ENCODE peak calls at places on chromosomes 7 and 10, in eight cellular contexts. W is nephron progenitor cell, K is GM23338, F is endothelial cell, A is prostate gland, Q is H9, C is kidney, N is HCT116. G is an unnamed sample.

GRCh38 chr10:117804470-117805011 is 242.2 kb downstream of the RAB11FIP2 start:
- DNase-seq in W (peak), K (no peak), F (no peak), A (peak), Q (no peak), C (peak), N (no peak), G (no peak)

GRCh38 chr7:9022456-9022855 is 589.0 kb downstream of the NXPH1 start:
- DNase-seq in W (no peak), K (no peak), F (no peak), A (no peak), Q (no peak), C (no peak), N (no peak), G (no peak)

GRCh38 chr7:5699951-5700384 is 81.5 kb downstream of the RNF216 start:
- DNase-seq in W (no peak), K (peak), F (no peak), A (no peak), Q (no peak), C (no peak), N (no peak), G (no peak)

GRCh38 chr7:95172420-95172819 is 151.9 kb downstream of the PON1 start:
- DNase-seq in W (no peak), K (no peak), F (no peak), A (no peak), Q (no peak), C (no peak), N (no peak), G (no peak)

GRCh38 chr7:149662591-149663095 is 110.7 kb downstream of the ZNF467 start:
- DNase-seq in W (peak), K (peak), F (peak), A (peak), Q (peak), C (no peak), N (peak), G (peak)

GRCh38 chr10:88117869-88118632 is 254.6 kb downstream of the PTEN start:
- DNase-seq in W (no peak), K (peak), F (no peak), A (no peak), Q (peak), C (no peak), N (peak), G (no peak)

GRCh38 chr7:11077816-11078215 is 104.1 kb downstream of the PHF14 start:
- DNase-seq in W (no peak), K (no peak), F (no peak), A (no peak), Q (no peak), C (no peak), N (no peak), G (no peak)

GRCh38 chr7:151876112-151876898 is 610 bp downstream of the PRKAG2 start:
- DNase-seq in W (peak), K (peak), F (peak), A (peak), Q (peak), C (peak), N (no peak), G (peak)

GRCh38 chr7:94697671-94697994 is 41.7 kb upstream of the SGCE start:
- DNase-seq in W (no peak), K (no peak), F (no peak), A (no peak), Q (no peak), C (no peak), N (no peak), G (no peak)

GRCh38 chr10:22597142-22597541 is 117.2 kb downstream of the PIP4K2A start:
- DNase-seq in W (no peak), K (no peak), F (no peak), A (no peak), Q (no peak), C (no peak), N (no peak), G (no peak)

GRCh38 chr7:152402384-152403250 is 33.2 kb downstream of the KMT2C start:
- DNase-seq in W (no peak), K (no peak), F (no peak), A (no peak), Q (no peak), C (no peak), N (no peak), G (no peak)

GRCh38 chr10:91587710-91588638 is 44.9 kb downstream of the PPP1R3C start:
- DNase-seq in W (no peak), K (no peak), F (no peak), A (no peak), Q (no peak), C (no peak), N (no peak), G (no peak)

GRCh38 chr10:67256984-67257383 is 331.1 kb downstream of the LRRTM3 start:
- DNase-seq in W (no peak), K (no peak), F (no peak), A (no peak), Q (no peak), C (no peak), N (no peak), G (no peak)

GRCh38 chr7:105014725-105015630 is 973 bp downstream of the KMT2E start:
- DNase-seq in W (peak), K (peak), F (peak), A (peak), Q (peak), C (no peak), N (no peak), G (peak)

GRCh38 chr10:128125416-128125943 is 743 bp downstream of the MKI67 start:
- DNase-seq in W (no peak), K (no peak), F (no peak), A (no peak), Q (no peak), C (no peak), N (no peak), G (no peak)

GRCh38 chr7:157337316-157338149 is 729 bp downstream of the DNAJB6 start:
- DNase-seq in W (peak), K (no peak), F (peak), A (peak), Q (no peak), C (peak), N (no peak), G (peak)

GRCh38 chr10:7767209-7767608 is 20.6 kb downstream of the KIN start:
- DNase-seq in W (no peak), K (no peak), F (no peak), A (no peak), Q (no peak), C (no peak), N (no peak), G (no peak)

GRCh38 chr10:71300555-71301370 is 18.3 kb upstream of the SLC29A3 start:
- DNase-seq in W (no peak), K (no peak), F (no peak), A (peak), Q (no peak), C (no peak), N (no peak), G (no peak)

GRCh38 chr10:75955953-75956352 is 524.5 kb downstream of the LRMDA start:
- DNase-seq in W (no peak), K (no peak), F (no peak), A (no peak), Q (no peak), C (no peak), N (no peak), G (no peak)

DNA sequence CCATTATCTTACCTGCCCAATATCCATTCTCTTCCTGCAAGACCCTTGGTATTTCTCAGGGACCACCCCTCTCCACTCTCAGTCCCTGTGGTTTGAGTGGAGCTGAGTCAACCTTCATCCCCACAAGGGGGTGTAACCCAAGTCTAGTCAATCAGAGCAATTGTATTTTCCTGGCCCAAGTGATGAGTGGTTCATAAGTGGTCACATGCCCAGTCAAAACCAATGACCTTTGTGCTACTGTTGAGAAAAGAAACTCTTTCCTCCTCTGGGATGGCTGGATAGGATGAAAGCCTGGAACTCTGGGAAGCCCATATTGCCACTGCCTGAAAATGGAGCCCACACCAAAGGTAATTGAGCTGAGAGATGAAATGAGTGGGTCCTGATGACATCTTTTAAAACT is 93.6 kb downstream of the SNX10 start:
- DNase-seq in W (no peak), K (no peak), F (no peak), A (no peak), Q (no peak), C (no peak), N (no peak), G (no peak)
- TF ChIP-seq CTCF in W (no peak), K (no peak), F (no peak), A (no peak), Q (no peak), C (no peak), N (no peak), G (no peak)

GRCh38 chr10:69319911-69320316 is 41.6 kb downstream of the HK1 start:
- DNase-seq in W (no peak), K (no peak), F (no peak), A (no peak), Q (no peak), C (no peak), N (no peak), G (no peak)

GRCh38 chr10:69318997-69319727 is 40.9 kb downstream of the HK1 start:
- DNase-seq in W (peak), K (no peak), F (peak), A (peak), Q (no peak), C (peak), N (no peak), G (peak)

GRCh38 chr10:69316313-69317059 is 38.2 kb downstream of the HK1 start:
- DNase-seq in W (no peak), K (no peak), F (no peak), A (no peak), Q (no peak), C (no peak), N (no peak), G (no peak)

GRCh38 chr10:69317175-69318086 is 39.1 kb downstream of the HK1 start:
- DNase-seq in W (no peak), K (no peak), F (no peak), A (no peak), Q (peak), C (no peak), N (no peak), G (no peak)

GRCh38 chr10:69318087-69318996 is 40.0 kb downstream of the HK1 start:
- DNase-seq in W (peak), K (peak), F (peak), A (peak), Q (peak), C (peak), N (peak), G (peak)
- TF ChIP-seq CTCF in W (no peak), K (no peak), F (no peak), A (no peak), Q (no peak), C (peak), N (no peak), G (no peak)

GRCh38 chr7:33142585-33142984 is 13.2 kb downstream of the BBS9 start:
- DNase-seq in W (no peak), K (no peak), F (no peak), A (no peak), Q (no peak), C (no peak), N (no peak), G (no peak)

DNA sequence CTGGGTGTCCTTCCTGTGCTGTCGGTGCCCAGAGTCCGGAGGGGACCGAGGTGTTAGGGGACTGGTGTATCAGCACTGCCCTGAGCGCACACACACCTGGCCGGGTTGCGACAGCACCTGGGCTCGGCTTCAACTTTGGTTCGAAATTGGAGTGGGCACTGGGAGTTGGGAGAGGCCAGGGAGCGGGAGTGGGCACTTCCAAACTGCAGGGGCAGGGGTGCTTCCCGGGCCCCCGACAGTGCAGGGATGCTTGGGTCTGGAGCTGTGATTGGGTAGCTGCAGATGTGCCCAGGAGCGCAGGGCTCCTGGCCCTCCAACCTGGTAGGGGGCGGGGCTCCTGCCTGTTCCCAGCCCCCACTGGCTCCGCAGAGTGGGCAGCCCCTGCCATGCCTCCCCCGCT is 7.7 kb downstream of the BBS9 start:
- DNase-seq in W (no peak), K (peak), F (no peak), A (no peak), Q (peak), C (peak), N (no peak), G (no peak)
- TF ChIP-seq CTCF in W (no peak), K (no peak), F (no peak), A (no peak), Q (no peak), C (no peak), N (no peak), G (no peak)

GRCh38 chr7:128362670-128363069 is 1.2 kb upstream of the PRRT4 start:
- DNase-seq in W (no peak), K (no peak), F (no peak), A (no peak), Q (no peak), C (no peak), N (no peak), G (no peak)

GRCh38 chr7:128364166-128364565 is 2.7 kb upstream of the PRRT4 start:
- DNase-seq in W (no peak), K (no peak), F (no peak), A (no peak), Q (no peak), C (no peak), N (no peak), G (no peak)

GRCh38 chr7:128363261-128363721 is 1.8 kb upstream of the PRRT4 start:
- DNase-seq in W (no peak), K (no peak), F (no peak), A (no peak), Q (no peak), C (no peak), N (no peak), G (no peak)

GRCh38 chr7:128359939-128360338 is 1.6 kb downstream of the PRRT4 start:
- DNase-seq in W (no peak), K (no peak), F (no peak), A (no peak), Q (no peak), C (no peak), N (no peak), G (no peak)

DNA sequence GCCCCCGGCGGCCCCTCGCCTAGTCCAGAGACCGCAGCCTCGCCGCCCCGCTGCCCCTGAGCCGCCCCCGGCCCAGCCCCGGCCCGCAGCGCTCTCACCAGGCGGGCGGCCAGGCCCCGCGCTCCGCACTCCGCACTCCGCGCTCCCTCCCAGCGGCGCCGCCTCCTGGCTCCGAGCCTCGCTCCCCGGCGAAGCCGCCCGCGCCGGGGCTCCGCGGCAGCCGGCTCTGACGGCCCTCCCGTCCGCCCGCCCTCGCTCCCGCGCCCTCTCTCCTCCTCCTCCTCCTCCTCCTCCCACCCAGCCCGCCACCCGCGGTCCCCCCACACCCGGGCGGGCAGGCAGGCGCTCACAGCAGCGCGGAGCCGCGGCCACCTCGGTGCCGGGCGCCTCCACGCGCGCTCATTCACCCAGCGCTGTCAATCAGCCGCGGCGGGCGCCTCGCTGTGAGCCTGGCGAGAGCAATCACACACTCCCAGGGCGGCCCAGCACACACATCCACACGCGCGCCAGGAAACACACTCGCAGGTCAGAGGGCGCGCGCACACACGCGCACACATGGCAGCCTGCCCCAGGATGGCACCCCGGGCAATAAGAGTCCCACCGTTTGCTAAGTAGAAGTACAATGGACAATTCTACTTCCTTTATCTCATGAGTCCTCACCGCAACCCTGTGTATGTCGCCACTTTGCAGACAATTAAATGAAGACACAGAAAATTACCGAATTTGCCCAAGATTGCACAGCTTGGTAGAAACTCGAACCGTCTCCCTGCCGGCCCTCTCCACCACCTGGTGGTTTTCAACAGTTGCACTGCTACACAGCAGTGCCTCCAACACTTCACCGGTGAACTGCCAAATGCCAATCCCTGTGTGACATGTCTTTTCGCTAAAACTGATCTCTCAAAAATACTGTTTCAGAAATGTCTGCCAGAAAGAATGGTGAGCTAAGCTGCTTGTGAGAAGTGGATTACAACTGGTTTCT is at the start of gene PRRT4:
- DNase-seq in W (peak), K (peak), F (peak), A (no peak), Q (no peak), C (no peak), N (no peak), G (no peak)
- TF ChIP-seq CTCF in W (no peak), K (peak), F (no peak), A (no peak), Q (peak), C (no peak), N (peak), G (no peak)

DNA sequence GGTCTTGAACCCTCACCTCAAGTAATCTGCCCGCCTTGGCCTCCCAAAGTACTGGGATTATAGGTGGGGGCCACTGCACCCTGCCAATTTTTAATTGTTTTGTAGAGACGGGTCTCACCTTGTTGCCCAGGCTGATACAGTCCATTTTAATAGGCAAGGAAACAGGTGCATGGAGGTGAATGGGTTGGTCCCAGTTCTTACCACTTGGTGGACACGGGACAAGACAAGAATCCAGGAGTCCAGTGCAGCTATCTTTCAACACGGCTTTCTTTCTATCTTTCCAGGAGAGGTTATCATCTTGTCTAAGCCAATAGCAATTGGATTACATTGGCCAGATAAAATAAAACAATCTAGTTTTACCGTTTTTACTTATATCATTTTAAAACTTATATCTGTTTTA is 23.8 kb downstream of the TCF7L2 start:
- DNase-seq in W (no peak), K (no peak), F (no peak), A (no peak), Q (no peak), C (no peak), N (no peak), G (no peak)
- TF ChIP-seq CTCF in W (no peak), K (peak), F (no peak), A (no peak), Q (peak), C (no peak), N (peak), G (no peak)

DNA sequence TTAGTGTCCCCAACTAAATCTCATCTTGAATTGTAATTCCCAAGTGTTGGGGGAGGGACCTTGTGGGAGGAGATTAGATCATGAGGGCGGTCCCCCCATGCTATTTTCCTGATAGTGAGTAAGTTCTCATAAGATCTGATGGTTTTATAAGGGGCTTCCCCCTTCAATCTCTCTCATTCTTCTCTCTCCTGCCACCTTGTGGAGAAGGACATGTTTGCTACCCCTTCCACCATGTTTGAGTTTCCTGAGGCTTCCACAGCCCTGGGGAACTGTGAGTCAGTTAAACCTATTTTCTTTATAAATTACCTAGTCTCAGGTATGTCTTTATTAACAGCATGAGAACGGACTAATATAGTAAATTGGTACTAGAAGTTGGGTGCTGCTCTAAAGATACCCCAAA is 365.6 kb downstream of the ANKRD7 start:
- DNase-seq in W (peak), K (peak), F (peak), A (no peak), Q (peak), C (no peak), N (peak), G (no peak)
- TF ChIP-seq CTCF in W (peak), K (peak), F (peak), A (no peak), Q (peak), C (no peak), N (peak), G (no peak)

GRCh38 chr7:127447326-127447945 is 54.9 kb upstream of the ZNF800 start:
- DNase-seq in W (peak), K (peak), F (peak), A (no peak), Q (peak), C (no peak), N (peak), G (peak)
- TF ChIP-seq CTCF in W (peak), K (peak), F (no peak), A (no peak), Q (peak), C (peak), N (peak), G (no peak)

GRCh38 chr10:86179961-86180360 is 186.6 kb downstream of the GRID1 start:
- DNase-seq in W (no peak), K (no peak), F (no peak), A (no peak), Q (no peak), C (peak), N (no peak), G (no peak)

GRCh38 chr10:86176850-86177249 is 189.7 kb downstream of the GRID1 start:
- DNase-seq in W (no peak), K (no peak), F (no peak), A (no peak), Q (no peak), C (no peak), N (no peak), G (no peak)

GRCh38 chr10:86179143-86179505 is 187.5 kb downstream of the GRID1 start:
- DNase-seq in W (no peak), K (no peak), F (no peak), A (no peak), Q (no peak), C (no peak), N (no peak), G (no peak)

GRCh38 chr10:86177483-86178155 is 189.0 kb downstream of the GRID1 start:
- DNase-seq in W (no peak), K (no peak), F (no peak), A (no peak), Q (no peak), C (no peak), N (no peak), G (no peak)

DNA sequence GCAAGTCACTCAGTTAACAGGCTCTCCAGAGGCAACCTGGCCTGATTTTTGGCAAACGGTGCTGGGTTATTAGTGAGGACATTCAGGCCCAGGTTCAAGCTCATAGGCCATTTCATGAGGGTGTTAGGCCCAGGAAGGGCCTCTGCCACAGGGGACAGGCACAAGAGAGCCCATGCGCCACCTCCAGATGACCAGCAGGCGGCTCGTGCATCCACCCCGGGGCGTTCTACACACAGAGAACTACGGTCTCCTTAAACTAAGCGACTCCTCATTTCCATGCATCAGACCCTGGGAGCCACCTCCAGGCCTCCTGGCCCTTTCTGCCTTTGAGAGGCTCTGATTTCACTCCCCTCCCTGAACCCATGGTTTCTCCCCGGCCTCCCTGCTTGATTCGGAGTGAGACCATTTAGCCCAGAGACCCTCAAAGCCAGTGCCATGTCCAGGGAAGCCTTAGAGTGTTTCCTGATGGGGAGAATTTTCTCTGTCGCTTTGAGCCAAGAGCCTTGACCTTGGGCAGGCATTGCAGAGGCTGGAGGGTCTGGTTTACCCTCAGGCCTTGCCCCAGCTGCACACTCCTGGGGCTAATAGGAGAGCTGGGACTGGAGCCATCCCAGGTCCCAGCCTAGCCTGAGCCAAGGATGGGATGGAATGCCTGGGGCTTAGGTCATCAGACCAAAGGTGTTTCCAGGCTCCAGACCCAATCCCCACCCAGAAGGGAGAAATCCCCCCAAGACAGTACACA is 188.0 kb downstream of the GRID1 start:
- DNase-seq in W (peak), K (peak), F (peak), A (no peak), Q (peak), C (no peak), N (peak), G (no peak)
- TF ChIP-seq CTCF in W (peak), K (peak), F (peak), A (no peak), Q (peak), C (no peak), N (peak), G (no peak)

G was measured in activated B cell treated with CpG ODN at 0.5 μM for 24 hours.